ENCODE peak calls at places on chromosome 19, in four cellular contexts. P is bronchial epithelial cell, F is uterus, J is neural progenitor cell. X is an unnamed sample. For H3K36me3, the result is how much of the 10 kb centered on the place peaks cover.

GRCh38 chr19:35379992-35380391 is 9.1 kb downstream of the GPR42 start:
- DNase-seq in J (no peak), F (no peak), P (no peak), X (no peak)

GRCh38 chr19:2524840-2525723 is 49.2 kb downstream of the GADD45B start:
- DNase-seq in F (no peak), P (peak), J (no peak), X (peak)

GRCh38 chr19:36140289-36141038 is 598 bp downstream of the CAPNS1 start:
- DNase-seq in J (peak), F (peak), P (peak), X (peak)

GRCh38 chr19:56966225-56966696 is 125.7 kb upstream of the PEG3 start:
- DNase-seq in F (peak), J (no peak), P (no peak), X (no peak)

GRCh38 chr19:8233370-8233769 is 24.2 kb downstream of the CERS4 start:
- DNase-seq in J (no peak), P (no peak), F (no peak), X (no peak)

GRCh38 chr19:30305346-30306060 is 66.7 kb upstream of the ZNF536 start:
- DNase-seq in J (no peak), P (no peak), F (no peak), X (no peak)

GRCh38 chr19:8515317-8515716 is 1.4 kb upstream of the ZNF414 start:
- DNase-seq in P (no peak), F (no peak), J (no peak), X (no peak)

GRCh38 chr19:33740811-33741396 is 55.8 kb upstream of the KCTD15 start:
- DNase-seq in F (no peak), J (peak), P (peak), X (no peak)

GRCh38 chr19:47107953-47108746 is 5.4 kb downstream of the ZC3H4 start:
- DNase-seq in J (no peak), P (peak), F (no peak), X (peak)

GRCh38 chr19:52640916-52641315 is 2.8 kb upstream of the ZNF83 start:
- DNase-seq in P (no peak), J (peak), F (no peak), X (no peak)

GRCh38 chr19:18475004-18475453 is 37.1 kb upstream of the ISYNA1 start:
- DNase-seq in F (no peak), P (no peak), J (no peak), X (no peak)

GRCh38 chr19:53007200-53008054 is 6.3 kb upstream of the ERVV-1 start:
- DNase-seq in P (no peak), F (no peak), J (no peak), X (no peak)

GRCh38 chr19:52391135-52391534 is 6.5 kb upstream of the ZNF528 start:
- DNase-seq in F (no peak), P (no peak), J (no peak), X (no peak)

GRCh38 chr19:8413593-8413923 is 453 bp downstream of the MARCHF2 start:
- DNase-seq in F (no peak), J (no peak), P (no peak), X (no peak)

GRCh38 chr19:38049105-38049649 is 142.2 kb downstream of the SIPA1L3 start:
- DNase-seq in F (no peak), P (no peak), J (no peak), X (no peak)

GRCh38 chr19:34588249-34588648 is 88.7 kb downstream of the SCGB2B2 start:
- DNase-seq in J (no peak), F (no peak), P (peak), X (no peak)

GRCh38 chr19:50417138-50417849 is 1.4 kb upstream of the SPIB start:
- DNase-seq in F (no peak), J (no peak), P (no peak), X (no peak)

GRCh38 chr19:28446511-28446910 is 766.4 kb downstream of the UQCRFS1 start:
- DNase-seq in J (no peak), P (no peak), F (no peak), X (no peak)

GRCh38 chr19:15210323-15210774 is 9.6 kb upstream of the NOTCH3 start:
- DNase-seq in J (no peak), P (peak), F (peak), X (peak)

GRCh38 chr19:28504727-28505126 is 708.2 kb downstream of the UQCRFS1 start:
- DNase-seq in F (no peak), J (peak), P (no peak), X (no peak)

GRCh38 chr19:23541991-23542390 is 145.0 kb downstream of the ZNF675 start:
- DNase-seq in J (no peak), F (no peak), P (no peak), X (no peak)

GRCh38 chr19:35373492-35373891 is 2.6 kb downstream of the GPR42 start:
- DNase-seq in F (no peak), P (no peak), J (no peak), X (no peak)

GRCh38 chr19:54030895-54031586 is 32.7 kb downstream of the VSTM1 start:
- DNase-seq in J (no peak), P (no peak), F (no peak), X (no peak)

GRCh38 chr19:7989071-7989575 is 16.3 kb downstream of the ELAVL1 start:
- DNase-seq in J (no peak), F (no peak), P (peak), X (peak)

GRCh38 chr19:46052896-46053295 is 12.1 kb upstream of the IGFL4 start:
- DNase-seq in P (no peak), F (no peak), J (no peak), X (no peak)

GRCh38 chr19:46049597-46049996 is 8.8 kb upstream of the IGFL4 start:
- DNase-seq in F (no peak), J (no peak), P (no peak), X (no peak)
- TF ChIP-seq CTCF in F (no peak), J (peak), P (peak), X (no peak)

GRCh38 chr19:42293966-42294365 is 8.0 kb upstream of the PRR19 start:
- DNase-seq in J (no peak), F (no peak), P (no peak), X (no peak)

GRCh38 chr19:42294471-42295137 is 7.3 kb upstream of the PRR19 start:
- DNase-seq in P (no peak), J (no peak), F (no peak), X (no peak)

GRCh38 chr19:42295831-42296525 is 6.0 kb upstream of the PRR19 start:
- DNase-seq in P (peak), J (peak), F (peak), X (peak)

GRCh38 chr19:42295342-42295741 is 6.6 kb upstream of the PRR19 start:
- DNase-seq in P (no peak), J (no peak), F (no peak), X (no peak)

GRCh38 chr19:42297034-42297433 is 4.9 kb upstream of the PRR19 start:
- DNase-seq in J (no peak), P (no peak), F (no peak), X (no peak)
- H3K36me3 ChIP-seq in J (under half), P (under half), F (under half), X (under half)

GRCh38 chr19:10473192-10473591 is 30.0 kb downstream of the KEAP1 start:
- DNase-seq in J (no peak), P (no peak), F (no peak), X (no peak)

GRCh38 chr19:10474962-10475451 is 28.1 kb downstream of the KEAP1 start:
- DNase-seq in F (no peak), P (no peak), J (no peak), X (no peak)

GRCh38 chr19:10478476-10478875 is 24.7 kb downstream of the KEAP1 start:
- DNase-seq in P (no peak), F (no peak), J (no peak), X (no peak)

DNA sequence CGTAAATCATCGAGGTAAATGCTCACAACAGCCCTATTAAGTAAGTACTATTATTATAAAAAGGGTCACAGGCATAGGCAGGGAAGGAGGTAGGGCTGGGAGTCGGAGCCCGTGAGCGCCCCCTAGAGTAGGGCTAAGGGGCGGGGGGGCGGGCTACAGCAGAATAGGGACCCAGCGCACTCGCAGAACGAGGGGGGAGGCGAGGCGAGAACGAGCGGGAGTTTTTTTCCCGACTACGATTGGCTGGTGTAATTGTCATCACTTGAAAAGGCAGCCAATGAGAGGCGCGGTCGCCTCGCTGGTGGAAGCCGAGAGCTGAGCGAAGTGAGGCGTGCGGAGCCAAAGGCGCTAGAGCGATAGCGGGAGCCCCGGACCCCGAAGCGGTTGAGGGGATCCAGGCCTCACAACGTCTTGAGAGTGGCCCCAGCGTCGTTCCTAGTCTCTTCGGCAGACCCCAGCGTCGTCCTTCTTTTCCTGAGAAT is 24.2 kb downstream of the KEAP1 start:
- DNase-seq in P (peak), J (peak), F (peak), X (peak)
- TF ChIP-seq CTCF in P (peak), J (peak), F (peak), X (peak)

GRCh38 chr19:39833464-39834286 is at the start of gene DYRK1B:
- DNase-seq in J (peak), F (peak), P (peak), X (peak)
- H3K36me3 ChIP-seq in J (under half), F (under half), P (under half), X (half or more)

GRCh38 chr19:3556423-3556977 is 886 bp downstream of the MFSD12 start:
- DNase-seq in J (no peak), P (no peak), F (no peak), X (no peak)

GRCh38 chr19:3557461-3558248 is at the start of gene MFSD12:
- DNase-seq in P (peak), F (peak), J (peak), X (peak)

GRCh38 chr19:3554254-3555083 is 2.9 kb downstream of the MFSD12 start:
- DNase-seq in J (no peak), P (no peak), F (no peak), X (no peak)

GRCh38 chr19:3555653-3556422 is 1.5 kb downstream of the MFSD12 start:
- DNase-seq in J (no peak), P (no peak), F (no peak), X (no peak)

DNA sequence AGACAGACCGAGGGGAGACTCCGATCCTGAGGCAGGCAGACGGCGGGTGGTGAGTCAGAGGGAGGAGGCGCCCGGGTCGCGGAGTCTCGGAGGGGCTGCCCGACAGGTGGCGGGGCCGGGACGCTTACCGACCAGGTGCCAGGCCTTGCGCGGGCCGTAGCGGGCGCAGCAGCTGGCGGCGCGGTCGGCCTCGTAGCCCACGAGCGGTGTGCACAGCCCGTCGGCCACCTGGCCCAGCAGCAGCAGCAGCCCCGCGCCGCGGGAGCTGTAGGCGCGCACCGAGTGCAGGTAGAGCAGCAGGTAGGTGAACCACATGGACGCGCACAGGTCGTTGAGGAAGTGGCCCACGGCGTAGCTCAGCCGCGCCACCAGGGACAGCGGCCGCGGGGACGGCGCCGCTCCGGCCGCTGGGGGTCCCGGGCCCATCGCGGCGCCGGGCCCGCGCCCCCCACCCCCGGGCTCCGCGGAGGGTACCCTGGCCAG is 367 bp downstream of the MFSD12 start:
- DNase-seq in P (peak), J (peak), F (no peak), X (peak)
- TF ChIP-seq CTCF in P (peak), J (no peak), F (no peak), X (no peak)

GRCh38 chr19:10532457-10532856 is 11.2 kb upstream of the ATG4D start:
- DNase-seq in F (no peak), P (no peak), J (no peak), X (no peak)

GRCh38 chr19:10535613-10536012 is 8.1 kb upstream of the ATG4D start:
- DNase-seq in J (no peak), P (peak), F (no peak), X (no peak)

GRCh38 chr19:10538204-10538603 is 5.5 kb upstream of the ATG4D start:
- DNase-seq in P (no peak), J (no peak), F (no peak), X (no peak)

GRCh38 chr19:10537668-10538067 is 6.0 kb upstream of the ATG4D start:
- DNase-seq in J (no peak), P (peak), F (no peak), X (no peak)

GRCh38 chr19:10533656-10534386 is 9.9 kb upstream of the ATG4D start:
- DNase-seq in J (no peak), F (no peak), P (peak), X (no peak)
- H3K36me3 ChIP-seq in J (under half), F (under half), P (under half), X (under half)